ENCODE peak calls at places on chromosome 9, in eight cellular contexts. B is cerebellar cortex; M is activated CD8-positive, alpha-beta memory T cell treated with anti-CD3 and anti-CD28 coated beads, Interleukin-2, amount 10 ng/mL, durations not matched to agents 7 days and 5 days; Y is Karpas-422; Z is iris pigment epithelial cell; R is nucleus accumbens; O is NCI-H2029 treated with DMSO at 0.1 percent for 48 hours; V is GM04504. T is an unnamed sample.
A peak's percentile ranks its signal among the peaks of the same experiment; 100 is the strongest.

GRCh38 chr9:121774715-121775613 is 123.5 kb downstream of the DAB2IP start:
- DNase-seq in B (peak; percentile 94), M (no peak), Y (no peak), Z (no peak), R (no peak), O (no peak), V (no peak), T (peak; percentile 58)

GRCh38 chr9:88221110-88221509 is 82.8 kb upstream of the SPATA31C2 start:
- DNase-seq in B (no peak), M (no peak), Y (no peak), Z (no peak), R (no peak), O (no peak), V (no peak), T (no peak)

GRCh38 chr9:8134629-8135028 is 335.1 kb upstream of the DMAC1 start:
- DNase-seq in B (no peak), M (no peak), Y (no peak), Z (no peak), R (no peak), O (no peak), V (no peak), T (no peak)

GRCh38 chr9:92726971-92727715 is 37.5 kb downstream of the BICD2 start:
- DNase-seq in B (peak; percentile 67), M (peak; percentile 34), Y (peak; percentile 65), Z (peak; percentile 79), R (no peak), O (peak; percentile 67), V (no peak), T (no peak)

GRCh38 chr9:89493671-89494070 is 4.2 kb downstream of the SEMA4D start:
- DNase-seq in B (no peak), M (no peak), Y (no peak), Z (no peak), R (no peak), O (no peak), V (no peak), T (no peak)

GRCh38 chr9:93154293-93154903 is 20.3 kb upstream of the NINJ1 start:
- DNase-seq in B (peak; percentile 54), M (peak; percentile 61), Y (peak; percentile 82), Z (no peak), R (no peak), O (no peak), V (no peak), T (no peak)

GRCh38 chr9:75181748-75182147 is 93.4 kb downstream of the OSTF1 start:
- DNase-seq in B (no peak), M (no peak), Y (no peak), Z (peak; percentile 86), R (no peak), O (no peak), V (no peak), T (no peak)

GRCh38 chr9:83934569-83935275 is 13.5 kb upstream of the KIF27 start:
- DNase-seq in B (no peak), M (no peak), Y (no peak), Z (peak; percentile 90), R (no peak), O (peak; percentile 20), V (peak; percentile 26), T (no peak)

GRCh38 chr9:72382405-72382804 is 17.4 kb upstream of the ZFAND5 start:
- DNase-seq in B (no peak), M (no peak), Y (no peak), Z (peak; percentile 75), R (no peak), O (no peak), V (no peak), T (no peak)

GRCh38 chr9:114367823-114368609 is 19.8 kb downstream of the AKNA start:
- DNase-seq in B (no peak), M (no peak), Y (peak; percentile 83), Z (no peak), R (no peak), O (no peak), V (no peak), T (no peak)

T was measured in tibial artery.